ENCODE peak calls at places on chromosomes 3 and 15, in five cellular contexts. Y is AG10803, U is NB4, D is tibial nerve, X is foreskin fibroblast. J is an unnamed sample.

GRCh38 chr15:101733545-101733944 is 9.3 kb upstream of the TARS3 start:
- DNase-seq in X (no peak), U (no peak), D (no peak), Y (no peak), J (no peak)

GRCh38 chr15:57385923-57386390 is 9.7 kb downstream of the CGNL1 start:
- DNase-seq in X (no peak), D (no peak), U (no peak), Y (no peak), J (no peak)

GRCh38 chr3:163039636-163040035 is 1543.0 kb downstream of the OTOL1 start:
- DNase-seq in U (no peak), X (no peak), D (no peak), Y (no peak), J (no peak)

GRCh38 chr3:71031914-71032521 is 551.5 kb downstream of the FOXP1 start:
- DNase-seq in X (no peak), D (no peak), Y (no peak), U (no peak), J (no peak)

GRCh38 chr3:130834476-130834875 is 59.4 kb upstream of the ATP2C1 start:
- DNase-seq in X (peak; percentile 36), U (no peak), Y (peak; percentile 18), D (no peak), J (no peak)

GRCh38 chr3:39753361-39753760 is 56.0 kb upstream of the MYRIP start:
- DNase-seq in D (no peak), X (no peak), U (no peak), Y (no peak), J (no peak)

GRCh38 chr3:156743859-156744258 is 69.5 kb downstream of the TIPARP start:
- DNase-seq in Y (no peak), X (no peak), U (no peak), D (no peak), J (no peak)

GRCh38 chr3:128488636-128488994 is 4.4 kb downstream of the GATA2 start:
- DNase-seq in Y (no peak), U (no peak), X (no peak), D (no peak), J (no peak)

GRCh38 chr15:100897201-100897872 is 17.7 kb downstream of the ALDH1A3 start:
- DNase-seq in U (no peak), D (no peak), X (no peak), Y (no peak), J (no peak)

GRCh38 chr3:46812237-46812791 is 50.9 kb downstream of the MYL3 start:
- DNase-seq in U (peak; percentile 36), X (peak; percentile 42), D (no peak), Y (peak; percentile 34), J (no peak)

GRCh38 chr3:62252614-62253147 is 120.7 kb downstream of the FEZF2 start:
- DNase-seq in Y (no peak), D (no peak), U (no peak), X (peak; percentile 5), J (no peak)

GRCh38 chr3:29555590-29555989 is 274.7 kb downstream of the RBMS3 start:
- DNase-seq in X (no peak), D (no peak), Y (peak; percentile 79), U (no peak), J (no peak)

GRCh38 chr3:107416138-107416537 is 38.9 kb downstream of the CCDC54 start:
- DNase-seq in X (no peak), Y (no peak), D (no peak), U (no peak), J (no peak)

GRCh38 chr15:41714291-41714690 is 54.1 kb downstream of the MGA start:
- DNase-seq in X (no peak), Y (no peak), D (no peak), U (no peak), J (no peak)

GRCh38 chr3:60746690-60747416 is 504.4 kb downstream of the FHIT start:
- DNase-seq in D (no peak), U (no peak), X (no peak), Y (peak; percentile 33), J (no peak)

GRCh38 chr3:159852821-159853505 is 135.7 kb upstream of the IL12A start:
- DNase-seq in X (peak; percentile 46), Y (peak; percentile 57), D (peak; percentile 25), U (no peak), J (no peak)

GRCh38 chr3:195249858-195250464 is 21.0 kb downstream of the XXYLT1 start:
- DNase-seq in X (no peak), U (no peak), Y (no peak), D (no peak), J (no peak)

GRCh38 chr3:21226086-21226485 is 524.9 kb downstream of the ZNF385D start:
- DNase-seq in D (no peak), U (no peak), X (no peak), Y (no peak), J (no peak)

GRCh38 chr3:3443482-3443881 is 264.0 kb upstream of the CRBN start:
- DNase-seq in U (peak; percentile 9), D (no peak), Y (no peak), X (no peak), J (no peak)

GRCh38 chr15:58065011-58065444 is 483 bp downstream of the ALDH1A2 start:
- DNase-seq in X (no peak), Y (no peak), U (no peak), D (no peak), J (no peak)

GRCh38 chr3:25747033-25747432 is 36.2 kb downstream of the NGLY1 start:
- DNase-seq in X (no peak), U (no peak), D (no peak), Y (no peak), J (no peak)

GRCh38 chr3:133130168-133130567 is 92.0 kb downstream of the TMEM108 start:
- DNase-seq in Y (peak; percentile 8), U (no peak), X (peak; percentile 37), D (no peak), J (no peak)

GRCh38 chr15:85854345-85855097 is 59.8 kb upstream of the KLHL25 start:
- DNase-seq in U (peak; percentile 71), X (peak; percentile 45), D (peak; percentile 36), Y (peak; percentile 60), J (no peak)

GRCh38 chr3:124492824-124493223 is 237.4 kb upstream of the UMPS start:
- DNase-seq in D (no peak), X (no peak), U (peak; percentile 4), Y (peak; percentile 33), J (no peak)

GRCh38 chr3:59940690-59941089 is 890.9 kb upstream of the CFAP20DC start:
- DNase-seq in U (no peak), Y (no peak), X (no peak), D (no peak), J (no peak)

GRCh38 chr3:46870651-46871050 is 6.9 kb upstream of the PTH1R start:
- DNase-seq in U (no peak), X (no peak), D (no peak), Y (no peak), J (no peak)

GRCh38 chr3:187403768-187404270 is 35.6 kb downstream of the RTP4 start:
- DNase-seq in Y (peak; percentile 97), D (no peak), U (no peak), X (peak; percentile 98), J (peak; percentile 73)

GRCh38 chr15:79197285-79197684 is 85.2 kb upstream of the ANKRD34C start:
- DNase-seq in Y (no peak), U (no peak), D (no peak), X (no peak), J (no peak)

GRCh38 chr3:65245133-65246076 is 557.6 kb upstream of the ADAMTS9 start:
- DNase-seq in Y (peak; percentile 22), D (no peak), U (no peak), X (peak; percentile 7), J (no peak)

GRCh38 chr3:12300137-12300536 is 11.3 kb downstream of the PPARG start:
- DNase-seq in Y (no peak), U (no peak), X (no peak), D (no peak), J (no peak)

DNA sequence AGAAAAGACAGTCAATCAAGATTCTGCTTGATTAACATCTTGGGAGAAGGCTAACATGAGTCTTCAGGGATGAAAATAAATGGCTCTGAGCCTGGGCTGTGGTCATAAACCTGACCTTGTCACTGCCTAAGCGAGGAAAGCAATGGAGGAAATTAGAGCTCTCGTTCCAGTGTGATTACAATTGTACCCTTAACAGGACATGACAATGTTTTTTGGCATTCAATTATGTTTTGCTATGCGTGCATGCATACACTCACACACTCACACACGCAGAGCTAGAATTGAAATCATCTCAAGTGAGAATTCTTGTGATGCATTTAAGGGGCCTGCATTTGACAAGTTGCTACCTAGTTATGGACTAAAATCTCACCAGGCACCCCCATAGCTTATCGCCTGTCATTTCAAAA is 24.1 kb downstream of the ZNF80 start:
- DNase-seq in U (no peak), D (no peak), Y (peak; percentile 68), X (peak; percentile 81), J (peak; percentile 34)
- H3K4me3 ChIP-seq in U (peak overlapping the region; percentile 37), D (no peak overlapping the region), Y (peak overlapping the region; percentile 49), X (peak overlapping the region; percentile 55), J (peak overlapping the region; percentile 48)

GRCh38 chr3:11010406-11011165 is 18.0 kb downstream of the SLC6A1 start:
- DNase-seq in U (no peak), D (no peak), Y (no peak), X (no peak), J (no peak)

GRCh38 chr3:11005686-11006256 is 13.2 kb downstream of the SLC6A1 start:
- DNase-seq in D (no peak), Y (no peak), U (no peak), X (no peak), J (no peak)

GRCh38 chr3:11006986-11007385 is 14.4 kb downstream of the SLC6A1 start:
- DNase-seq in D (no peak), U (no peak), X (no peak), Y (no peak), J (no peak)

GRCh38 chr3:11009898-11010297 is 17.4 kb downstream of the SLC6A1 start:
- DNase-seq in U (no peak), Y (no peak), X (no peak), D (no peak), J (no peak)

DNA sequence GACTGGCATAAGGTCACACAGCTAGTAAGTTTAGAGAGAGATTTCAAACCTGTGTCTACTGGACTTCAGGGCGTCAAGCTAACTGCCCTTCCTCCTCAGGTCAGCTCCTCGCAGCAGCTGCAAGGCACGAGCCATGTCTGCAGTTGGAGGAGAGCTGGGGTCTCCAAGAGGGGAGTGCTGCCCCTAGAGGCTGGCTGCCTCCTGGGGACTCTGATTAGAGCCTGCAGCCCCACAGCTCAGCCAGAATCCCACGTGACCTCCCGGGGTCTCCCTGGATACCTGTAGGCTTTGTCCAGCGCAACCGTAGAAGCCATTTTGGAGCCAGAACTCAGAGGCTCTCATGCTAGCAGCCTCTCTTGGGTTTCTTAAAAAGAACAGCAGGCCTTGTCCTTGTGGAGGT is 15.0 kb downstream of the SLC6A1 start:
- DNase-seq in U (no peak), Y (no peak), X (no peak), D (no peak), J (no peak)
- TF ChIP-seq CTCF in U (no peak), Y (no peak), X (no peak), D (no peak), J (no peak)

DNA sequence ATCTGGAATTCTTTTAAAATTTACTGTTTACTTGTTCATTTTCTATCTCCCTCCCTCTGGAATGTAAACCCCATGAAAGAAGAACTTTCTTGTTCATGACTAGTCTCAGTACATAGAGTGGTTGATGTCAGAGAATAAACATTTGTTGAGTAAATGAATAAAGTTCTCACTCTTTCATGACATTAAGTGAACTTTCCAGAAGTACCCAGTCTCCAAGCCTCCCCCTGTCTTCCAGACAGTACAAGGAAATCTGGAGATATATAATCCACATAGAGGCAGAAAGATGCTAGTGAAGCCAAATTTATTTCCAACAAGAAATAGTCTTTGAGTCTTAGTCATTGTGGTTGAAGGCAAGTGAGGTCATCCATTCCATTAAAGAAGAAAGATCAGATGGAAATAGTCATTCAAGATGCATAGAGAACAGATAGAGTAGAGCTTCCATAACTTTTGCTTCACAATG is 71.5 kb upstream of the GALNT15 start:
- DNase-seq in D (no peak), U (no peak), Y (peak; percentile 94), X (peak; percentile 68), J (peak; percentile 88)
- H3K4me3 ChIP-seq in D (no peak overlapping the region), U (no peak overlapping the region), Y (no peak overlapping the region), X (no peak overlapping the region), J (no peak overlapping the region)

GRCh38 chr3:23800731-23801130 is 5.0 kb upstream of the UBE2E1 start:
- DNase-seq in D (no peak), Y (peak; percentile 47), X (no peak), U (peak; percentile 41), J (no peak)
- TF ChIP-seq CTCF in D (no peak), Y (peak; percentile 41), X (no peak), U (no peak), J (peak; percentile 12)

J was measured in AG04449.